ENCODE peak calls at places on chromosomes 1 and 21, in five cellular contexts. Q, S, M, A and H are unnamed samples.

GRCh38 chr1:51491166-51491981 is 27.7 kb downstream of the EPS15 start:
- DNase-seq in Q (no peak), S (no peak), M (no peak), A (no peak), H (no peak)

GRCh38 chr1:219773775-219774174 is 154.6 kb downstream of the SLC30A10 start:
- DNase-seq in Q (no peak), S (no peak), M (no peak), A (no peak), H (no peak)

GRCh38 chr1:18922319-18922726 is 20.0 kb upstream of the ALDH4A1 start:
- DNase-seq in Q (peak; percentile 57), S (peak; percentile 83), M (peak; percentile 71), A (peak; percentile 91), H (peak; percentile 57)

GRCh38 chr1:163697137-163697536 is 375.4 kb downstream of the NUF2 start:
- DNase-seq in Q (no peak), S (no peak), M (no peak), A (no peak), H (no peak)

GRCh38 chr1:59871746-59872145 is 54.8 kb downstream of the CYP2J2 start:
- DNase-seq in Q (no peak), S (no peak), M (no peak), A (no peak), H (no peak)

GRCh38 chr1:167499657-167500056 is 18.7 kb downstream of the CD247 start:
- DNase-seq in Q (no peak), S (no peak), M (no peak), A (no peak), H (no peak)

GRCh38 chr1:13813398-13814012 is 113.5 kb downstream of the PRDM2 start:
- DNase-seq in Q (no peak), S (no peak), M (no peak), A (peak; percentile 36), H (no peak)

GRCh38 chr1:68324316-68324715 is 92.0 kb upstream of the WLS start:
- DNase-seq in Q (no peak), S (no peak), M (no peak), A (no peak), H (no peak)

GRCh38 chr1:19453843-19454242 is 31.5 kb downstream of the CAPZB start:
- DNase-seq in Q (no peak), S (no peak), M (no peak), A (no peak), H (no peak)

GRCh38 chr21:32412162-32412997 is at the start of gene EVA1C:
- DNase-seq in Q (peak; percentile 58), S (peak; percentile 74), M (peak; percentile 66), A (peak; percentile 63), H (peak; percentile 55)

GRCh38 chr1:98651116-98651625 is 10.3 kb upstream of the SNX7 start:
- DNase-seq in Q (no peak), S (no peak), M (no peak), A (no peak), H (peak; percentile 55)

GRCh38 chr21:44299458-44300261 is at the start of gene PFKL:
- DNase-seq in Q (peak; percentile 44), S (peak; percentile 71), M (peak; percentile 73), A (peak; percentile 54), H (peak; percentile 95)

GRCh38 chr1:231200417-231201031 is 38.7 kb downstream of the TRIM67 start:
- DNase-seq in Q (no peak), S (no peak), M (no peak), A (peak; percentile 27), H (no peak)

GRCh38 chr1:37133276-37134145 is 99.2 kb upstream of the GRIK3 start:
- DNase-seq in Q (no peak), S (no peak), M (no peak), A (no peak), H (no peak)

GRCh38 chr21:46385846-46386725 is 62.1 kb downstream of the PCNT start:
- DNase-seq in Q (no peak), S (peak; percentile 28), M (no peak), A (no peak), H (no peak)

GRCh38 chr1:202811296-202812175 is 782 bp downstream of the PCAT6 start:
- DNase-seq in Q (peak; percentile 14), S (peak; percentile 27), M (no peak), A (peak; percentile 8), H (peak; percentile 46)

GRCh38 chr1:80278936-80279335 is 1272.4 kb upstream of the ADGRL4 start:
- DNase-seq in Q (no peak), S (no peak), M (no peak), A (no peak), H (no peak)

GRCh38 chr1:152906023-152906565 is 2.3 kb upstream of the IVL start:
- DNase-seq in Q (peak; percentile 48), S (no peak), M (peak; percentile 62), A (peak; percentile 7), H (no peak)

GRCh38 chr1:1198423-1199140 is 7.8 kb downstream of the TNFRSF18 start:
- DNase-seq in Q (no peak), S (peak; percentile 11), M (no peak), A (no peak), H (no peak)

GRCh38 chr1:172724746-172725613 is 66.1 kb downstream of the FASLG start:
- DNase-seq in Q (no peak), S (no peak), M (no peak), A (no peak), H (no peak)

DNA sequence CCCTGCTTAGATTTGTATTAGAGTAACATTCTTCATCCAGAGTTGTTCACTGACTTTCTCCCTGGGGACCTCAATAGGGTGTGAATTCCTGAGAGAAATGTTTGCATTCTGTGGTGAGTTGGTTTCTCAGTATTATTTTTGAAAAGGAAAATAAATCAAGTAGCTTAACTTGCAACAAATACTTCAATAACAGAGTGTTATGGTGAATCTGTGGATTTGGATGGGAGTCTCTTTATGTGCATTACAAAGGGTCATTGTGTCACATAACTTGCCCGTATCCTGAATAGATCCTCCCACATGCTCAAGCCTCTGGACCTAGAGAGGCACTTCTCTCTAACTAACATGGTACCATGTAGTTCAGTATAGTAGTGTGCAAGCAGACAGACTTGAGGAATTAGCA is 68.4 kb upstream of the IPO9 start:
- DNase-seq in Q (no peak), S (no peak), M (no peak), A (peak; percentile 71), H (no peak)
- H3K4me1 ChIP-seq in Q (peaks cover 25% of the 10 kb centered on the region), S (no peaks in the 10 kb centered on the region), M (peaks cover 77% of the 10 kb centered on the region), A (peaks cover 48% of the 10 kb centered on the region), H (peaks cover 5% of the 10 kb centered on the region)

GRCh38 chr1:31012210-31012924 is 53.1 kb downstream of the PUM1 start:
- DNase-seq in Q (no peak), S (no peak), M (no peak), A (no peak), H (no peak)
- H3K4me1 ChIP-seq in Q (peaks cover 63% of the 10 kb centered on the region), S (peaks cover 74% of the 10 kb centered on the region), M (peaks cover 17% of the 10 kb centered on the region), A (peaks cover 20% of the 10 kb centered on the region), H (peaks cover 51% of the 10 kb centered on the region)

GRCh38 chr1:6579374-6580118 is at the start of gene ZBTB48:
- DNase-seq in Q (peak; percentile 92), S (peak; percentile 100), M (peak; percentile 99), A (peak; percentile 96), H (peak; percentile 100)

GRCh38 chr1:6581561-6582305 is 1.9 kb downstream of the ZBTB48 start:
- DNase-seq in Q (no peak), S (no peak), M (no peak), A (no peak), H (peak; percentile 69)

GRCh38 chr1:6580119-6580587 is 359 bp downstream of the ZBTB48 start:
- DNase-seq in Q (no peak), S (peak; percentile 33), M (no peak), A (no peak), H (peak; percentile 65)

GRCh38 chr1:6582370-6582769 is 2.6 kb downstream of the ZBTB48 start:
- DNase-seq in Q (peak; percentile 47), S (no peak), M (no peak), A (no peak), H (no peak)

GRCh38 chr1:6580588-6581270 is 935 bp downstream of the ZBTB48 start:
- DNase-seq in Q (no peak), S (no peak), M (no peak), A (no peak), H (no peak)
- H3K4me1 ChIP-seq in Q (peaks cover 25% of the 10 kb centered on the region), S (peaks cover 20% of the 10 kb centered on the region), M (peaks cover 22% of the 10 kb centered on the region), A (peaks cover 12% of the 10 kb centered on the region), H (peaks cover 11% of the 10 kb centered on the region)

GRCh38 chr1:159007734-159008133 is 2.0 kb upstream of the IFI16 start:
- DNase-seq in Q (no peak), S (no peak), M (no peak), A (no peak), H (no peak)
- H3K4me1 ChIP-seq in Q (no peaks in the 10 kb centered on the region), S (no peaks in the 10 kb centered on the region), M (peaks cover 24% of the 10 kb centered on the region), A (peaks cover 10% of the 10 kb centered on the region), H (peaks cover 56% of the 10 kb centered on the region)